ENCODE peak calls at places on chromosomes 6 and 20, in nine cellular contexts. K is amniotic epithelial cell; E is stimulated activated CD4-positive, alpha-beta T cell treated with anti-CD3 and anti-CD28 coated beads, Interleukin-1b, Interleukin-23, amount 100 ng/mL, for 1 hour; Q is choroid plexus epithelial cell; B is fibroblast of the conjunctiva; V is HFFc6; X is posterior cingulate gyrus; R is stimulated activated CD8-positive, alpha-beta memory T cell treated with anti-CD3 and anti-CD28 coated beads, Interleukin-12 subunit alpha, Interleukin-12 subunit beta, amount 100 ng/mL, for 4 hours; A is activated naive CD8-positive, alpha-beta T cell treated with anti-CD3 and anti-CD28 coated beads for 36 hours. F is an unnamed sample.

GRCh38 chr6:118387921-118388701 is 160.0 kb upstream of the PLN start:
- DNase-seq in Q (peak), E (no peak), K (peak), B (peak), R (no peak), A (no peak), V (peak), X (no peak), F (no peak)

GRCh38 chr20:46150982-46151381 is 32.9 kb downstream of the CD40 start:
- DNase-seq in X (no peak), B (no peak), Q (no peak), R (no peak), E (no peak), K (no peak), V (no peak), A (no peak), F (no peak)

GRCh38 chr6:52013035-52013434 is 74.4 kb downstream of the PKHD1 start:
- DNase-seq in K (no peak), V (no peak), B (peak), E (no peak), X (no peak), A (no peak), R (no peak), Q (no peak), F (no peak)

GRCh38 chr6:148342146-148343027 is at the start of gene SASH1:
- DNase-seq in B (peak), K (peak), V (peak), Q (peak), X (peak), R (no peak), A (peak), E (no peak), F (no peak)

GRCh38 chr6:38080349-38080748 is 260.8 kb downstream of the ZFAND3 start:
- DNase-seq in V (peak), E (no peak), X (no peak), A (no peak), K (no peak), Q (peak), B (no peak), R (no peak), F (no peak)

GRCh38 chr6:42693725-42694323 is 28.6 kb downstream of the PRPH2 start:
- DNase-seq in R (no peak), K (no peak), B (no peak), Q (no peak), E (no peak), X (no peak), V (no peak), A (no peak), F (no peak)

GRCh38 chr6:158544428-158544827 is 15.5 kb upstream of the TMEM181 start:
- DNase-seq in E (no peak), V (no peak), A (no peak), R (no peak), K (no peak), Q (no peak), X (no peak), B (no peak), F (no peak)

GRCh38 chr20:2840967-2841531 is 504 bp downstream of the VPS16 start:
- DNase-seq in X (no peak), E (peak), A (peak), R (no peak), V (peak), Q (peak), B (no peak), K (peak), F (peak)